ENCODE peak calls at places on chromosomes 3 and 15, in four cellular contexts. U, R, K and A are unnamed samples.

GRCh38 chr3:123834631-123835030 is 49.5 kb downstream of the MYLK start:
- DNase-seq in U (no peak), R (no peak), K (no peak), A (no peak)

GRCh38 chr15:83094592-83094991 is 12.9 kb upstream of the TM6SF1 start:
- DNase-seq in U (no peak), R (no peak), K (no peak), A (no peak)

GRCh38 chr15:75238150-75238549 is 20.0 kb upstream of the GOLGA6C start:
- DNase-seq in U (no peak), R (no peak), K (no peak), A (no peak)

GRCh38 chr15:34366271-34367043 is 539 bp downstream of the LPCAT4 start:
- DNase-seq in U (peak; percentile 85), R (peak; percentile 87), K (peak; percentile 88), A (peak; percentile 77)

GRCh38 chr15:70856884-70857546 is 3.1 kb upstream of the LARP6 start:
- DNase-seq in U (no peak), R (no peak), K (peak; percentile 47), A (peak; percentile 51)

GRCh38 chr3:194584866-194585265 is 48.4 kb downstream of the TMEM44 start:
- DNase-seq in U (no peak), R (no peak), K (no peak), A (no peak)

GRCh38 chr3:123258811-123259420 is 57.2 kb downstream of the SEC22A start:
- DNase-seq in U (peak; percentile 22), R (no peak), K (no peak), A (no peak)

GRCh38 chr3:46495901-46496456 is 1.8 kb upstream of the RTP3 start:
- DNase-seq in U (no peak), R (no peak), K (no peak), A (no peak)

GRCh38 chr15:77004189-77004588 is 9.3 kb downstream of the PSTPIP1 start:
- DNase-seq in U (no peak), R (no peak), K (peak; percentile 43), A (no peak)

GRCh38 chr3:43765417-43766030 is 74.8 kb downstream of the ABHD5 start:
- DNase-seq in U (no peak), R (no peak), K (no peak), A (no peak)

GRCh38 chr15:28219116-28219515 is 102.9 kb downstream of the HERC2 start:
- DNase-seq in U (no peak), R (peak; percentile 46), K (no peak), A (no peak)

GRCh38 chr3:109257269-109257668 is 59.0 kb downstream of the DPPA2 start:
- DNase-seq in U (no peak), R (no peak), K (no peak), A (no peak)

GRCh38 chr15:38307251-38307650 is 54.6 kb downstream of the SPRED1 start:
- DNase-seq in U (no peak), R (no peak), K (no peak), A (no peak)

DNA sequence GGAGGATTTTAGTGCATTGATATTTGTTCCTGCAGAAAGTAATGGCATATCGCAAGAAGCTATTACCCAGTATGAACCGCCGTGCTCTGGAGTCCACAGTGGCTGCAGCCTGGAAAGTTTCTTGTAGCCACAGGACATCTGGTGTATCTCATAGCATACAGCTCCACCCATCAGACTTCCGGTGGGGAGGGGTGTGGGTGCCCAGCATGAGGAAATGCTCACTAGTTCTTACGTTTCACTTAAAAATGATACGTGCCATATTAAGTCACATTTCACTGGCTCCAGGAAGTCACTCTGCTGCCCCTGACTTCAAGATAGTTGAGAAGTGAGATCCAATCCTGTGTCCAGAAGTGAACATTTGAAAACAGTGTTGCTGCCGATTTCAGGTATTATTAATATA is 990.4 kb downstream of the GBE1 start:
- DNase-seq in U (no peak), R (no peak), K (no peak), A (peak; percentile 51)
- TF ChIP-seq POLR2A in U (no peak), R (no peak), K (no peak), A (no peak)

GRCh38 chr3:71062037-71062919 is 521.2 kb downstream of the FOXP1 start:
- DNase-seq in U (no peak), R (no peak), K (no peak), A (no peak)

GRCh38 chr3:71064288-71064975 is 519.1 kb downstream of the FOXP1 start:
- DNase-seq in U (peak; percentile 33), R (no peak), K (peak; percentile 62), A (peak; percentile 51)

GRCh38 chr3:71062920-71063767 is 520.4 kb downstream of the FOXP1 start:
- DNase-seq in U (no peak), R (no peak), K (no peak), A (no peak)

GRCh38 chr3:71064976-71065763 is 518.4 kb downstream of the FOXP1 start:
- DNase-seq in U (peak; percentile 36), R (peak; percentile 94), K (peak; percentile 66), A (peak; percentile 68)

DNA sequence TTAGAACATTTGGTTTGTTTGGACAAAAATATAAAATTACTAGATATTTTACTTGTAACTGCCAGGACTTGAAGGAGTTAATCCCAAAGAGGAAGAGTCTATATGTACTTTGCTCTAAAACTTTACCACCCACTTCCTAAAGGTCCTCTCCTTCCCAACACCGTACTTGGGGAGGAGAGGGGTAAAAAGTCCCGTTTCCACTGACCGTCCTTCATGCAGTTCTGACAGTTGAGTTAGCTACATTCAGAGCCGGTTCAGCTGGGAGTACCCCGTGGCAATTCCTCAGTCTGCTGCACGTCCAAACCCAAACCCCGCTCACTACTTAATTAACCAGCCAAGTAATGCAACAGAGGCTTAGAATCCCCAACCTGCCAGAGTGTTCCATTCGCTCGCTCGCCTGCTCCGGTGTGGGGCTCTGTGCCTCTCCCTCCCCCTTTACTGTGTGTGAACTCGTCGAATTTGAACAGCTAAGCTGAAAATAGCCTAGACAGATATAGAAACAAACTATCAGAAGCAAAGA is 519.7 kb downstream of the FOXP1 start:
- DNase-seq in U (no peak), R (no peak), K (no peak), A (peak; percentile 50)
- TF ChIP-seq POLR2A in U (no peak), R (peak; percentile 11), K (no peak), A (no peak)

DNA sequence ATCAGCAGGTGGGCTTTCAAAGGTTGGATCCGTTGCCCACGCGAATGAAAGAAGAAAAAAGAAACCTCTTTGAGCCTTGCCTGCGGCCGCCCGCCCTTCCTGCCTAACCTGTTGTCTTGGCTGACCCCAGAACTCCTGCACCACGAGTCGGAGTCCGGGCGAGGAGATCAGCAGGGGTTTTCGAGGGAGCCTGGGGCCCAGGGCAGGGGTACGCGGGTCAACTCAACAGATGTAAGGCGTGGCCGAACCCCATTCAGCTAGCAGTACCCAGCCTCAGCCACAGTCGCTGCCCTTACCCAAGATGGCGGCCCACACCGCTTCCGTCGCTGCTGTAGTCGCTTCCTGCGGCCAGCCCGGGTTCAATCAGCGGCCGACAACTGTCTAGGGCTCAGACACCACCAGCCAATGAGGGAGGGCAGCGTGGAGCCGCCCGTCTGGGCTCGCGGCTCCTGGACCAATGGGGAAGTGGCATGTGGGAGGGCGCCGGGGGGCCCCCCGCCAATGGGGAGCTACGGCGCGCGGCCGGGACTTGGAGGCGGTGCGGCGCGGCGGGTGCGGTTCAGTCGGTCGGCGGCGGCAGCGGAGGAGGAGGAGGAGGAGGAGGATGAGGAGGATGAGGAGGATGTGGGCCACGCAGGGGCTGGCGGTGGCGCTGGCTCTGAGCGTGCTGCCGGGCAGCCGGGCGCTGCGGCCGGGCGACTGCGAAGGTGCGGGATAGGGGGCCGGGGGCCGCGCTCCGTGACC is at the start of gene MANF:
- DNase-seq in U (peak; percentile 98), R (peak; percentile 99), K (peak; percentile 98), A (peak; percentile 99)
- TF ChIP-seq POLR2A in U (peak; percentile 82), R (peak; percentile 75), K (peak; percentile 91), A (peak; percentile 90)

DNA sequence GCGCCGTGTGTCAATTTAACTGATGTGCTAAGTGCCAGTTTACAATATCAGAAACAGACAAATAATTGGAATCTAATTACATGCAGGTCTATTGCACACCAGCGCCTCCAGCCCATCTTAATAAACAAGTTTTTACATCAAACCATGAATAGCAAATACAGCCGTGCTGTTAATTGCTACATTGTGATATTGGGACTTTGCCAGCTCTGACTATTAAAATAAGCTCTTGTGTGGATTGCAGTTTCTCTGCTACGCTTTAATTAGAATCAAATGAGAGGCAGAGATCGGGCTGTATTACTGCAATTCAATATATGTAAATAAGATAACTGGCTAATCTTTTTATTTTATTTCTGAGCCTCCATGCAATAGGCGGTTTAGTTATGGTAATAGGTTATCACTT is 510.3 kb upstream of the MDFIC2 start:
- DNase-seq in U (no peak), R (no peak), K (no peak), A (no peak)
- TF ChIP-seq POLR2A in U (no peak), R (no peak), K (no peak), A (no peak)

DNA sequence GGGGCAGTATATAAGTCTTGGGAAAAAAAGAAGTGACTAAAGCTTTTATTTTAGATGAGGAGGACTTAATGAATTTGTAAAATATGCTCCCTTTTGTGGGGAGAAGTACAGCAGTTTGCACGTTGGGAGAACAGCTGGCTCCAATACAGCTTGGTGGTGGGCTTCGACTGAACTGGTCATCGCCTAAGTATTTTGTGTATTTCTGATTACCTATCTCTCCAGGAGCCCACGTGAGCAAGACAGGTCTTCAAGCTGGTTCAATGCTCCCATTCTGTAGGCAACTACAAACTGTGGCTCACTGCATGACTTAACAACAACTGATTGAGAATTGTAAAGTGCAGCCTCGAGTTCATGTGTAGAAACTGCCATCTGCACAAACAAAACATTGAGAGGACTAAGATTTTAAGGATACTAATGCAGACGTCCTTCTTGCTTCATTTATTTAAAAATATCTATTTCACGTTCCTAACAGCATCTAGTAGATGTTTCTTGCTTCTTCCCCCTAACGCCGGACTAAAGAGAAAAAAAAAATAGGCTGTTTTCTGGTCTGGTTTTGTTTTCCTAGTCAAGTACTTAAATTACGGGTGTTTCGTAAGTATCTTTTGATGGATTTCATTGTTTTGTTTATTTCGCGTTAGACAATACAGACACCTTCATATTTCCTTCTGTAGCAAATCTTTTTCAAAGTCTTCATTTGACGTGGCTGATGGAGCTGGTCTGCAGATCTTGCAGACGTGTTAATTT is 1.4 kb upstream of the GREM1 start:
- DNase-seq in U (no peak), R (no peak), K (no peak), A (no peak)
- TF ChIP-seq POLR2A in U (no peak), R (no peak), K (no peak), A (no peak)

GRCh38 chr15:63073497-63074172 is 31.1 kb downstream of the TPM1 start:
- DNase-seq in U (no peak), R (no peak), K (no peak), A (no peak)
- TF ChIP-seq POLR2A in U (no peak), R (no peak), K (no peak), A (no peak)